ENCODE peak calls at places on chromosomes 3 and 15, in ten cellular contexts. O is tibial nerve, E is fibroblast of lung, R is uterus, P is tibial artery, W is heart left ventricle, G is left ventricle myocardium inferior, A is endothelial cell of umbilical vein, Q is colonic mucosa, Z is MM.1S. S is an unnamed sample.

GRCh38 chr15:83112233-83112958 is 5.0 kb downstream of the TM6SF1 start:
- DNase-seq in O (no peak), E (peak; percentile 94), R (peak; percentile 37), P (no peak), W (peak; percentile 41), G (no peak), A (peak; percentile 96), Q (no peak), Z (no peak), S (no peak)

GRCh38 chr15:47296911-47297310 is 420.4 kb upstream of the SEMA6D start:
- DNase-seq in O (no peak), E (peak; percentile 25), R (no peak), P (no peak), W (no peak), G (no peak), A (no peak), Q (no peak), Z (no peak), S (no peak)

GRCh38 chr3:11629716-11630115 is 14.0 kb downstream of the VGLL4 start:
- DNase-seq in O (no peak), E (peak; percentile 94), R (no peak), P (no peak), W (no peak), G (no peak), A (no peak), Q (no peak), Z (no peak), S (no peak)

GRCh38 chr3:149528344-149528657 is 53.8 kb downstream of the TM4SF4 start:
- DNase-seq in O (no peak), E (no peak), R (no peak), P (no peak), W (no peak), G (no peak), A (peak; percentile 65), Q (no peak), Z (no peak), S (no peak)

GRCh38 chr3:183930069-183930468 is 45.4 kb upstream of the PARL start:
- DNase-seq in O (no peak), E (no peak), R (no peak), P (no peak), W (no peak), G (no peak), A (no peak), Q (peak; percentile 84), Z (no peak), S (no peak)

GRCh38 chr3:9296241-9296640 is 46.8 kb upstream of the SRGAP3 start:
- DNase-seq in O (no peak), E (no peak), R (no peak), P (no peak), W (no peak), G (no peak), A (no peak), Q (no peak), Z (no peak), S (no peak)

GRCh38 chr3:13702226-13702820 is 153.4 kb downstream of the FBLN2 start:
- DNase-seq in O (no peak), E (no peak), R (no peak), P (peak; percentile 7), W (peak; percentile 3), G (peak; percentile 6), A (no peak), Q (no peak), Z (no peak), S (no peak)

GRCh38 chr15:44443515-44443914 is 16.1 kb downstream of the CTDSPL2 start:
- DNase-seq in O (no peak), E (no peak), R (no peak), P (no peak), W (no peak), G (no peak), A (no peak), Q (no peak), Z (no peak), S (no peak)

GRCh38 chr3:58581328-58582091 is 4.3 kb upstream of the FAM107A start:
- DNase-seq in O (no peak), E (no peak), R (no peak), P (no peak), W (no peak), G (no peak), A (no peak), Q (no peak), Z (no peak), S (no peak)

GRCh38 chr3:24923565-24923964 is 428.9 kb upstream of the THRB start:
- DNase-seq in O (no peak), E (no peak), R (no peak), P (no peak), W (no peak), G (no peak), A (no peak), Q (no peak), Z (no peak), S (no peak)

GRCh38 chr3:42094992-42095391 is 3.8 kb downstream of the TRAK1 start:
- DNase-seq in O (no peak), E (no peak), R (no peak), P (no peak), W (no peak), G (no peak), A (no peak), Q (no peak), Z (no peak), S (no peak)

GRCh38 chr3:42098171-42098570 is 7.0 kb downstream of the TRAK1 start:
- DNase-seq in O (no peak), E (no peak), R (no peak), P (no peak), W (no peak), G (no peak), A (peak; percentile 61), Q (no peak), Z (no peak), S (no peak)

GRCh38 chr3:42099020-42099765 is 8.0 kb downstream of the TRAK1 start:
- DNase-seq in O (no peak), E (no peak), R (no peak), P (no peak), W (no peak), G (no peak), A (no peak), Q (no peak), Z (no peak), S (no peak)

GRCh38 chr3:42095540-42095939 is 4.4 kb downstream of the TRAK1 start:
- DNase-seq in O (no peak), E (no peak), R (no peak), P (no peak), W (no peak), G (no peak), A (no peak), Q (no peak), Z (no peak), S (no peak)

DNA sequence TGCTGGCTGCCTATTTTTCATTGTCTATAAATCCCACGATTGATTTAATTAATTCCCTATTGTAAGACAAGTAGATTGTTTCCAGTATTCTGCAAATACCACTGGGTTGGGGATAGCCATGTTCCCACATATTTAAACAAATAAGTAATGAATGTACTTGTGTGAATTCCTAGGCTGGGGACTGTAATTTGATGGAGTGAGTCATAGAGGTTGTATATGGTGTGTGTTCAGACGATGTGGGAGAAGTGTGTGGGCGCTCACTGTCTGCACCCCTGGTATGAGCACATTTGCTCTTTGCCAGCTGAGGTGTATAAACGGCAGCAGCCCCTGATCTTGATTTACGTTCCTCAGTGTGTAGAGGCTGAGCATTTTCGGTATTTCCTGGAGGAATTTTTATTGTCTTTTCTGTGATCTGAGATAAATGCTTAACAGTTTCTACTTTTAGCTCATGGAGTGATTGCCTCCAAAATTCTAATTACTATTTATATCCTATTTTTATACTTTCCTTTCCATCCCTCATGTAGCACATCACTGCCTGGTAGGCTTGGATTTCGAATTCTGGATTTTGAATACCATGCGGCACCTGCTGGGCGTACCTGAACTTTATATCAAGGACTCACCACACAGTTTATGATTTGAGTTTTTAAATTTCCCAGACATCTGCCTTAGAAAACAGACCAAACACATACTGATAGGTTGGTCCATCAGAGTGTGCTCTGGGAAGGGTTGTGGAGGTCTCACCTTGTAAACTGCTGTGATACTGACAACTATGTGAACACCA is 6.2 kb downstream of the TRAK1 start:
- DNase-seq in O (no peak), E (peak; percentile 96), R (no peak), P (no peak), W (no peak), G (no peak), A (peak; percentile 55), Q (no peak), Z (no peak), S (no peak)
- TF ChIP-seq CTCF in O (no peak), E (no peak), R (no peak), P (peak; percentile 10), W (no peak), G (peak; percentile 34), A (no peak), Q (no peak), Z (no peak), S (no peak)

GRCh38 chr3:123026551-123027291 is 842 bp downstream of the SEMA5B start:
- DNase-seq in O (no peak), E (no peak), R (peak; percentile 23), P (no peak), W (peak; percentile 36), G (peak; percentile 39), A (no peak), Q (peak; percentile 31), Z (no peak), S (no peak)

GRCh38 chr3:123028233-123028828 is 768 bp upstream of the SEMA5B start:
- DNase-seq in O (peak; percentile 14), E (peak; percentile 58), R (peak; percentile 58), P (peak; percentile 51), W (no peak), G (no peak), A (peak; percentile 67), Q (peak; percentile 27), Z (peak; percentile 69), S (no peak)

GRCh38 chr3:123025642-123026521 is 1.7 kb downstream of the SEMA5B start:
- DNase-seq in O (no peak), E (no peak), R (no peak), P (no peak), W (peak; percentile 36), G (peak; percentile 32), A (no peak), Q (no peak), Z (no peak), S (no peak)

GRCh38 chr3:123031051-123031450 is 3.5 kb upstream of the SEMA5B start:
- DNase-seq in O (no peak), E (no peak), R (no peak), P (no peak), W (no peak), G (no peak), A (no peak), Q (no peak), Z (no peak), S (no peak)

GRCh38 chr3:123027292-123028232 is at the start of gene SEMA5B:
- DNase-seq in O (no peak), E (peak; percentile 20), R (peak; percentile 21), P (no peak), W (peak; percentile 29), G (peak; percentile 31), A (peak; percentile 28), Q (peak; percentile 23), Z (peak; percentile 27), S (no peak)
- H3K4me1 ChIP-seq in O (peaks cover 11% of the 10 kb centered on the region), E (peaks cover 4% of the 10 kb centered on the region), R (no peaks in the 10 kb centered on the region), P (no peaks in the 10 kb centered on the region), W (peaks cover 28% of the 10 kb centered on the region), G (peaks cover 48% of the 10 kb centered on the region), A (peaks cover 17% of the 10 kb centered on the region), Q (peaks cover 10% of the 10 kb centered on the region), Z (no peaks in the 10 kb centered on the region), S (peaks cover 7% of the 10 kb centered on the region)

GRCh38 chr3:196163687-196164493 is 47.3 kb downstream of the ZDHHC19 start:
- DNase-seq in O (peak; percentile 26), E (no peak), R (no peak), P (no peak), W (peak; percentile 60), G (peak; percentile 46), A (no peak), Q (no peak), Z (no peak), S (no peak)
- H3K4me3 ChIP-seq in O (no peak overlapping the region), E (no peak overlapping the region), R (no peak overlapping the region), P (no peak overlapping the region), W (peak overlapping the region; percentile 37), G (peak overlapping the region; percentile 60), A (no peak overlapping the region), Q (no peak overlapping the region), Z (no peak overlapping the region), S (no peak overlapping the region)

GRCh38 chr3:68893600-68894239 is 38.6 kb downstream of the TAFA4 start:
- DNase-seq in O (no peak), E (peak; percentile 20), R (no peak), P (no peak), W (no peak), G (no peak), A (peak; percentile 63), Q (no peak), Z (peak; percentile 58), S (no peak)
- TF ChIP-seq CTCF in O (peak; percentile 40), E (peak; percentile 32), R (peak; percentile 34), P (peak; percentile 50), W (peak; percentile 45), G (peak; percentile 60), A (no peak), Q (peak; percentile 41), Z (peak; percentile 30), S (peak; percentile 66)